ENCODE peak calls at places on chromosomes 4 and X, in nine cellular contexts. One of them, this sample, is unnamed.

GRCh38 chrX:17500145-17500579 is 125.2 kb downstream of the NHS start:
- DNase-seq in neural progenitor cell: no peak
- DNase-seq in hepatocyte: peak; percentile 44
- DNase-seq in HCT116: peak; percentile 3
- DNase-seq in GM23248: peak; percentile 68
- DNase-seq in OCI-LY7: no peak
- DNase-seq in MM.1S: no peak
- DNase-seq in GM23338: no peak
- DNase-seq in SK-N-SH: no peak
- DNase-seq in this sample: peak; percentile 78

GRCh38 chrX:40755291-40756249 is 20.2 kb upstream of the MED14 start:
- DNase-seq in neural progenitor cell: no peak
- DNase-seq in hepatocyte: no peak
- DNase-seq in HCT116: no peak
- DNase-seq in GM23248: peak; percentile 80
- DNase-seq in OCI-LY7: no peak
- DNase-seq in MM.1S: no peak
- DNase-seq in GM23338: no peak
- DNase-seq in SK-N-SH: no peak
- DNase-seq in this sample: no peak

GRCh38 chr4:17597517-17597916 is 16.9 kb upstream of the MED28 start:
- DNase-seq in neural progenitor cell: no peak
- DNase-seq in hepatocyte: peak; percentile 42
- DNase-seq in HCT116: no peak
- DNase-seq in GM23248: peak; percentile 23
- DNase-seq in OCI-LY7: no peak
- DNase-seq in MM.1S: no peak
- DNase-seq in GM23338: peak; percentile 18
- DNase-seq in SK-N-SH: peak; percentile 21
- DNase-seq in this sample: peak; percentile 51

GRCh38 chr4:140038031-140038533 is 115.9 kb downstream of the MAML3 start:
- DNase-seq in neural progenitor cell: no peak
- DNase-seq in hepatocyte: no peak
- DNase-seq in HCT116: no peak
- DNase-seq in GM23248: peak; percentile 68
- DNase-seq in OCI-LY7: no peak
- DNase-seq in MM.1S: no peak
- DNase-seq in GM23338: no peak
- DNase-seq in SK-N-SH: no peak
- DNase-seq in this sample: peak; percentile 56

GRCh38 chrX:129651756-129652564 is 2.8 kb downstream of the APLN start:
- DNase-seq in neural progenitor cell: no peak
- DNase-seq in hepatocyte: no peak
- DNase-seq in HCT116: no peak
- DNase-seq in GM23248: no peak
- DNase-seq in OCI-LY7: no peak
- DNase-seq in MM.1S: no peak
- DNase-seq in GM23338: no peak
- DNase-seq in SK-N-SH: no peak
- DNase-seq in this sample: no peak

GRCh38 chr4:119011607-119011988 is 122.9 kb downstream of the SYNPO2 start:
- DNase-seq in neural progenitor cell: no peak
- DNase-seq in hepatocyte: no peak
- DNase-seq in HCT116: no peak
- DNase-seq in GM23248: no peak
- DNase-seq in OCI-LY7: no peak
- DNase-seq in MM.1S: no peak
- DNase-seq in GM23338: no peak
- DNase-seq in SK-N-SH: no peak
- DNase-seq in this sample: no peak

GRCh38 chrX:104193485-104193884 is 27.2 kb downstream of the FAM199X start:
- DNase-seq in neural progenitor cell: no peak
- DNase-seq in hepatocyte: no peak
- DNase-seq in HCT116: no peak
- DNase-seq in GM23248: no peak
- DNase-seq in OCI-LY7: no peak
- DNase-seq in MM.1S: no peak
- DNase-seq in GM23338: no peak
- DNase-seq in SK-N-SH: no peak
- DNase-seq in this sample: no peak

GRCh38 chrX:154398668-154399526 is 720 bp downstream of the RPL10 start:
- DNase-seq in neural progenitor cell: peak; percentile 82
- DNase-seq in hepatocyte: peak; percentile 85
- DNase-seq in HCT116: no peak
- DNase-seq in GM23248: peak; percentile 80
- DNase-seq in OCI-LY7: peak; percentile 88
- DNase-seq in MM.1S: peak; percentile 81
- DNase-seq in GM23338: peak; percentile 61
- DNase-seq in SK-N-SH: peak; percentile 62
- DNase-seq in this sample: peak; percentile 72

GRCh38 chr4:54539500-54540029 is 118.2 kb upstream of the KIT start:
- DNase-seq in neural progenitor cell: peak; percentile 91
- DNase-seq in hepatocyte: peak; percentile 76
- DNase-seq in HCT116: no peak
- DNase-seq in GM23248: peak; percentile 78
- DNase-seq in OCI-LY7: no peak
- DNase-seq in MM.1S: no peak
- DNase-seq in GM23338: peak; percentile 80
- DNase-seq in SK-N-SH: peak; percentile 87
- DNase-seq in this sample: no peak

GRCh38 chr4:114601304-114602052 is 2.9 kb downstream of the UGT8 start:
- DNase-seq in neural progenitor cell: no peak
- DNase-seq in hepatocyte: no peak
- DNase-seq in HCT116: no peak
- DNase-seq in GM23248: no peak
- DNase-seq in OCI-LY7: peak; percentile 75
- DNase-seq in MM.1S: no peak
- DNase-seq in GM23338: no peak
- DNase-seq in SK-N-SH: no peak
- DNase-seq in this sample: no peak

GRCh38 chr4:16116493-16116990 is 32.7 kb upstream of the PROM1 start:
- DNase-seq in neural progenitor cell: no peak
- DNase-seq in hepatocyte: no peak
- DNase-seq in HCT116: no peak
- DNase-seq in GM23248: no peak
- DNase-seq in OCI-LY7: no peak
- DNase-seq in MM.1S: no peak
- DNase-seq in GM23338: no peak
- DNase-seq in SK-N-SH: no peak
- DNase-seq in this sample: no peak
- TF ChIP-seq EZH2phosphoT487 in neural progenitor cell: no peak
- TF ChIP-seq EZH2phosphoT487 in hepatocyte: no peak
- TF ChIP-seq EZH2phosphoT487 in HCT116: no peak
- TF ChIP-seq EZH2phosphoT487 in GM23248: no peak
- TF ChIP-seq EZH2phosphoT487 in OCI-LY7: no peak
- TF ChIP-seq EZH2phosphoT487 in MM.1S: no peak
- TF ChIP-seq EZH2phosphoT487 in GM23338: no peak
- TF ChIP-seq EZH2phosphoT487 in SK-N-SH: no peak
- TF ChIP-seq EZH2phosphoT487 in this sample: no peak

DNA sequence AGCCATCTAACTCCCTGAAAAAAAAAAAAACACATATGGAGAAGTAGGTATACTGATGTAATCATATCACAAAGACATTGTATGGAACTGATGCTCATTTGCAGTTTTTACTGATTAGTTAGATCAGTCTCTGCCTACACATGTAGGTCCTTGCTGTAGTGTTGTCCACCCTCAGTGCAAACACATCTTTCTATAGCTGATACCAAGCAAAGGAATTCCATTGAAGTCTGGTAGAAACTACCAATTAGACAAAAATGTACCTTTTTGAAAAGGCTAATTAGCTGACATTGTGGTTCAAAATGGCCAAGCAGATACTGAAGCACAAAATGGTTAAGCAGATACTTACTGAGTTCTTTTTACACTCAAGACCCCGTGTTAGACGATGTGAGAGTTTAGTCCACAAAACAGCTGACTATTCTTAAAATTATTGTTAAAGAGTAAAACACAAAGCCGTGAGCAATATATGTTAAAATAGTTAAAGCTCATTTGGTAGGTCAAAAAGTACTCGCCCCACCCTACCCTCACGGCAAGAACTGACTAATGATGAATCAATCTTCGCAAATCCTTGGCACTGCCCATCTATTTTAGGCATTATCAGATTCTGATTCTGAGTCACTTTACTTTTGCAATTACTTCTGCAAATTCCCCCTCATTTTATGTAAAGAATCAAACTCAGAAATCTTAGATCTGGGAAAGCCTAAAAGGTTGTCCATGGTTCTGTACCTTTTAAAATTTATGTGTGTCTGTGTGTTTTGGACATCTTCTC is 40.4 kb downstream of the COL4A6 start:
- DNase-seq in neural progenitor cell: no peak
- DNase-seq in hepatocyte: no peak
- DNase-seq in HCT116: no peak
- DNase-seq in GM23248: peak; percentile 80
- DNase-seq in OCI-LY7: no peak
- DNase-seq in MM.1S: no peak
- DNase-seq in GM23338: no peak
- DNase-seq in SK-N-SH: no peak
- DNase-seq in this sample: peak; percentile 89
- TF ChIP-seq EZH2phosphoT487 in neural progenitor cell: no peak
- TF ChIP-seq EZH2phosphoT487 in hepatocyte: no peak
- TF ChIP-seq EZH2phosphoT487 in HCT116: no peak
- TF ChIP-seq EZH2phosphoT487 in GM23248: no peak
- TF ChIP-seq EZH2phosphoT487 in OCI-LY7: no peak
- TF ChIP-seq EZH2phosphoT487 in MM.1S: no peak
- TF ChIP-seq EZH2phosphoT487 in GM23338: no peak
- TF ChIP-seq EZH2phosphoT487 in SK-N-SH: no peak
- TF ChIP-seq EZH2phosphoT487 in this sample: no peak

DNA sequence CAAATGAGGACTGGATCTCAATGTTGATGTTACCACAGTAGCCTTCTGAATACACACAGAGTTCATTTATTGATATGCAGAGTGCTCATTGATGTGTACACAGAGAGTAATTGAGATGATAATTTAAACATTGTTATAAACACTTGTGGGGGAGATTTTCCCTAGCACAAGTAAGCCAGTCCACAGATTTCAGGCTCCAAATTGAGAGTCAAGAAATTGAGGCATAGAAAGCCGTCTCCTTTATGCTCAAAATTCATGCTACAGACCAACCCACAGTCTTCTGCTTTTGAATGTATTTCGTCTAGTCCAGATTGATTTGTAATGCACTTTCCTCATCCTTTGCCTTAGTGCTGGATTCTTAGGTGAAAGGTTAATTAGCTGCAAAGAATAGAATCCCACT is 273.5 kb upstream of the TRPC5 start:
- DNase-seq in neural progenitor cell: no peak
- DNase-seq in hepatocyte: no peak
- DNase-seq in HCT116: no peak
- DNase-seq in GM23248: no peak
- DNase-seq in OCI-LY7: no peak
- DNase-seq in MM.1S: no peak
- DNase-seq in GM23338: no peak
- DNase-seq in SK-N-SH: no peak
- DNase-seq in this sample: no peak
- TF ChIP-seq EZH2phosphoT487 in neural progenitor cell: no peak
- TF ChIP-seq EZH2phosphoT487 in hepatocyte: no peak
- TF ChIP-seq EZH2phosphoT487 in HCT116: no peak
- TF ChIP-seq EZH2phosphoT487 in GM23248: no peak
- TF ChIP-seq EZH2phosphoT487 in OCI-LY7: no peak
- TF ChIP-seq EZH2phosphoT487 in MM.1S: no peak
- TF ChIP-seq EZH2phosphoT487 in GM23338: no peak
- TF ChIP-seq EZH2phosphoT487 in SK-N-SH: no peak
- TF ChIP-seq EZH2phosphoT487 in this sample: no peak

GRCh38 chr4:38209654-38210053 is 249.5 kb downstream of the PTTG2 start:
- DNase-seq in neural progenitor cell: no peak
- DNase-seq in hepatocyte: no peak
- DNase-seq in HCT116: no peak
- DNase-seq in GM23248: no peak
- DNase-seq in OCI-LY7: no peak
- DNase-seq in MM.1S: no peak
- DNase-seq in GM23338: no peak
- DNase-seq in SK-N-SH: no peak
- DNase-seq in this sample: no peak

GRCh38 chr4:38207110-38207457 is 246.9 kb downstream of the PTTG2 start:
- DNase-seq in neural progenitor cell: no peak
- DNase-seq in hepatocyte: no peak
- DNase-seq in HCT116: no peak
- DNase-seq in GM23248: no peak
- DNase-seq in OCI-LY7: no peak
- DNase-seq in MM.1S: no peak
- DNase-seq in GM23338: no peak
- DNase-seq in SK-N-SH: no peak
- DNase-seq in this sample: no peak

GRCh38 chr4:38202223-38202622 is 242.0 kb downstream of the PTTG2 start:
- DNase-seq in neural progenitor cell: no peak
- DNase-seq in hepatocyte: no peak
- DNase-seq in HCT116: no peak
- DNase-seq in GM23248: no peak
- DNase-seq in OCI-LY7: no peak
- DNase-seq in MM.1S: no peak
- DNase-seq in GM23338: no peak
- DNase-seq in SK-N-SH: no peak
- DNase-seq in this sample: no peak

GRCh38 chr4:38203609-38204008 is 243.4 kb downstream of the PTTG2 start:
- DNase-seq in neural progenitor cell: no peak
- DNase-seq in hepatocyte: no peak
- DNase-seq in HCT116: no peak
- DNase-seq in GM23248: no peak
- DNase-seq in OCI-LY7: no peak
- DNase-seq in MM.1S: no peak
- DNase-seq in GM23338: no peak
- DNase-seq in SK-N-SH: no peak
- DNase-seq in this sample: no peak

DNA sequence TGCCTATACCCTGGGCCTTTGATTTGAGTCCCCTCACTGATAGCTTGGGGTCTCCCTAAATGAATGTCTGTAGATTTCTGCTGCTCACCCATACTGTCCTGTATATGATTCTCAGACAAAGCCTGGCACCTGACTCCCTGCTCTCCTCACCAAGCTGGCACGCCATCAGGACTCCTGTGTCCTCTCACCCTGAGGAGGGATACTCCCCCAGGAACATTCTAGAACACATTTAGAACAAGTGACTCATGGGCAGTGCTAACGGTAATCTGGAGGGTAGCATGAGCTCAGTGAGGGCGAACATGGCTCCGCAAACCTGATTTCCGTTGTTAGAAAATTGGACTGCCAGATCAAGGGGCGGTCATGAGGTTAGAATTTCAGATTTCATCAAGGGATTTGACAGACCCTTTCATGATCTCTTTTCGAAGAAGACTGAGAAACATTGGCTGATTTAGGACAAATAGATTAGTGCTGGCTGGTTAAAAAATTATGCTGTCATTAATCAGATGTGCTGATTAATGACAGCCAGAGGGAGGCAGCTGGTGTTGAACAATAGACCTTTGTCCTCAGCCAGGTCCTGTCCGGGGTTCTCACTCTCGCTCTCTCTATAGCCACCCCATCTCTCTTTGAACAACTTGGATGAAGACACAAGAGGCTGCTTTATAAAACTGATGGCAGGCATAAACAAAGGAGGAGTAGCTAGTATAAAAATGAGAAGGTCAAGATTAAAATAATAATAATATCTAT is 244.3 kb downstream of the PTTG2 start:
- DNase-seq in neural progenitor cell: no peak
- DNase-seq in hepatocyte: no peak
- DNase-seq in HCT116: no peak
- DNase-seq in GM23248: no peak
- DNase-seq in OCI-LY7: no peak
- DNase-seq in MM.1S: no peak
- DNase-seq in GM23338: no peak
- DNase-seq in SK-N-SH: no peak
- DNase-seq in this sample: no peak
- TF ChIP-seq EZH2phosphoT487 in neural progenitor cell: no peak
- TF ChIP-seq EZH2phosphoT487 in hepatocyte: no peak
- TF ChIP-seq EZH2phosphoT487 in HCT116: no peak
- TF ChIP-seq EZH2phosphoT487 in GM23248: no peak
- TF ChIP-seq EZH2phosphoT487 in OCI-LY7: no peak
- TF ChIP-seq EZH2phosphoT487 in MM.1S: no peak
- TF ChIP-seq EZH2phosphoT487 in GM23338: no peak
- TF ChIP-seq EZH2phosphoT487 in SK-N-SH: no peak
- TF ChIP-seq EZH2phosphoT487 in this sample: no peak